ENCODE peak calls at places on chromosomes 1 and 21, in four cellular contexts. U is K562, K is H1, Y is HepG2. Q is an unnamed sample.

GRCh38 chr1:13543451-13543911 is 29.7 kb upstream of the LRRC38 start:
- DNase-seq in U (no peak), K (no peak), Y (no peak), Q (no peak)

GRCh38 chr1:217078010-217078704 is 354.9 kb upstream of the ESRRG start:
- DNase-seq in U (no peak), K (no peak), Y (no peak), Q (no peak)

GRCh38 chr1:51491166-51491981 is 27.7 kb downstream of the EPS15 start:
- DNase-seq in U (no peak), K (no peak), Y (no peak), Q (no peak)

GRCh38 chr1:147334292-147334691 is 91.8 kb downstream of the CHD1L start:
- DNase-seq in U (no peak), K (no peak), Y (no peak), Q (no peak)

GRCh38 chr1:8423702-8424538 is 106.0 kb downstream of the SLC45A1 start:
- DNase-seq in U (peak), K (peak), Y (peak), Q (no peak)

GRCh38 chr1:2555634-2556276 is 416 bp upstream of the TNFRSF14 start:
- DNase-seq in U (no peak), K (no peak), Y (no peak), Q (no peak)

GRCh38 chr1:99681583-99681982 is 35.7 kb downstream of the PALMD start:
- DNase-seq in U (no peak), K (no peak), Y (no peak), Q (no peak)

GRCh38 chr21:41957991-41958766 is 4.4 kb upstream of the C2CD2 start:
- DNase-seq in U (peak), K (no peak), Y (peak), Q (no peak)

GRCh38 chr1:236030572-236030971 is 34.3 kb downstream of the NID1 start:
- DNase-seq in U (no peak), K (no peak), Y (no peak), Q (no peak)

GRCh38 chr1:231702321-231702720 is 75.7 kb downstream of the DISC1 start:
- DNase-seq in U (no peak), K (no peak), Y (no peak), Q (no peak)

GRCh38 chr1:70134148-70134547 is 71.2 kb downstream of the LRRC40 start:
- DNase-seq in U (no peak), K (no peak), Y (no peak), Q (no peak)

GRCh38 chr1:23169727-23170335 is 1.2 kb upstream of the LUZP1 start:
- DNase-seq in U (no peak), K (no peak), Y (peak), Q (no peak)

GRCh38 chr1:161913482-161914140 is 110.1 kb downstream of the OLFML2B start:
- DNase-seq in U (no peak), K (no peak), Y (peak), Q (no peak)

GRCh38 chr1:116390195-116390594 is 17.2 kb downstream of the ATP1A1 start:
- DNase-seq in U (no peak), K (no peak), Y (no peak), Q (no peak)

GRCh38 chr1:115647919-115648597 is 6.3 kb downstream of the VANGL1 start:
- DNase-seq in U (no peak), K (no peak), Y (no peak), Q (no peak)

GRCh38 chr1:19169642-19170041 is 40.4 kb downstream of the UBR4 start:
- DNase-seq in U (no peak), K (no peak), Y (no peak), Q (peak)

GRCh38 chr1:209815931-209816338 is 10.0 kb upstream of the IRF6 start:
- DNase-seq in U (no peak), K (no peak), Y (no peak), Q (no peak)

GRCh38 chr1:37035014-37035686 is 835 bp upstream of the GRIK3 start:
- DNase-seq in U (no peak), K (no peak), Y (no peak), Q (no peak)

GRCh38 chr1:235919797-235920475 is 53.2 kb upstream of the LYST start:
- DNase-seq in U (no peak), K (peak), Y (no peak), Q (no peak)

GRCh38 chr1:87826639-87827345 is 498.1 kb downstream of the LMO4 start:
- DNase-seq in U (peak), K (no peak), Y (peak), Q (peak)

DNA sequence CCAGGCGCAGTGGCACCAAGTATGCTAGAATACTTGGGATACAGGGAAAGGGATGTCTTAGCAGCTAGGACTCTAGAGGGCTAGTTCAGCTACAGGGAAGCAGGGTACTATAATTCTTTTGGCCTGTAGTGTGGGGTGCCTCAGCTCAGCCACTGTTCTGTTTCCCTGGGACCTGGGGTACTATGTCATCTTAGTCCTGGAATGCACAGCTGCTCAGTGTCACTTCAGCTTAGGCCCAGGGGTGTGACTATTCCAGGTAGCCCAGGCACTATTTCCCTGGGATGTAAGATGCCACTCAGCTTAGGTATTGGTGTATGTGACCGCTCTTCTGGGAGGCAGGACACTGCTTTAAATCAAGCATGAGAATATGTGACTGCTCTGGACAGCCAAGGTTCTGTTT is 34.1 kb downstream of the RGSL1 start:
- DNase-seq in U (no peak), K (no peak), Y (no peak), Q (no peak)
- H3K9ac ChIP-seq in U (no peak), K (no peak), Y (no peak), Q (no peak)

GRCh38 chr1:26786437-26787380 is 1.0 kb upstream of the PIGV start:
- DNase-seq in U (peak), K (no peak), Y (peak), Q (no peak)

GRCh38 chr1:26784023-26784871 is 3.5 kb upstream of the PIGV start:
- DNase-seq in U (peak), K (no peak), Y (peak), Q (no peak)

GRCh38 chr1:26787381-26787705 is 407 bp upstream of the PIGV start:
- DNase-seq in U (peak), K (no peak), Y (no peak), Q (peak)

GRCh38 chr1:26784886-26785285 is 2.9 kb upstream of the PIGV start:
- DNase-seq in U (no peak), K (no peak), Y (no peak), Q (no peak)

GRCh38 chr1:26785611-26786436 is 1.9 kb upstream of the PIGV start:
- DNase-seq in U (no peak), K (no peak), Y (no peak), Q (no peak)
- TF ChIP-seq ATF2 in U (no peak), K (no peak), Y (no peak), Q (no peak)

DNA sequence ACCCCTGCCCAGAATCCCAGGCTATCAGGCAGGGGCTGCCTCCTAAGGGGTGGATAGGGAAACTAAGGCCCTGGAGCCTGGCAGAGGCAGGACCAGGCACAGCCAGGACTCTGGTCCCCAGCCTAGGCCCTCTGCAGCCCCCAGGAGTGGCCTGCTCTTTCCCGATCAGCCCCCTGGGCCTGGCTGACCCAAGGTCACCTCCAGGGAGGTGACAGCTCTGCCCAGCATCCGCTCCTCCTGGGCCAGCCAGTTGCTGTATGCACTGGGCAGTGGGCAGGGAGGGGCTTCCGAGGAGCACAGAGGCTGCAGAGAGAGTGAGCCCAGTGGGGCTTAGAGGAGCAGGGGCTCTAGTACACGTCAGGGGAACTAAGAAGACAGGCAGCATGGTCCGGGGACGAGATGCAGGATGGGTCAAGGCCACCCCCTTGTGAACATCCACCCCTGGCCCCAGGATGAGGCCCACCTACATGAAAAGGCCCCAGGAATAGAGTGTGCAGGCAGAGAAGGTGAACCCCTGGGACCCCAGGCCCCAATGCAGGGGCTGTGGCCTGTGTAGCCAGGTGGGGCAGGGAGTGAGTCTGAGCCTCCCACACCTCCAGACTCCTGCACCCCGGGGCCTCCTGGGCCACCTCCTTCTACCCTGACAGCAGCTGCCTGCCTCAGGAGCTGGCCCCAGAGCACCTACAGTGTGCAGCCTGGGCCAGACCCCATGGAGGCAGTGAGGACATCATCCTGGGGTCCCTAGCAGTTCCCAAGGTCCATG is 32.8 kb downstream of the WNT9A start:
- DNase-seq in U (no peak), K (no peak), Y (no peak), Q (no peak)
- H3K9ac ChIP-seq in U (no peak), K (no peak), Y (no peak), Q (no peak)

GRCh38 chr1:42340093-42340492 is 5.1 kb upstream of the FOXJ3 start:
- DNase-seq in U (no peak), K (no peak), Y (peak), Q (no peak)
- TF ChIP-seq ATF2 in U (no peak), K (no peak), Y (no peak), Q (no peak)